ENCODE peak calls at places on chromosomes 12 and 14, in seven cellular contexts. P is GOT3; Z is skeletal muscle cell; W is activated T-helper 1 cell treated with anti-CD3 and anti-CD28 coated beads, Interleukin-12 subunit alpha, Interleukin-12 subunit beta, Interleukin-2, Interleukin-4 antibody, amounts not matched to agents 30 ng/mL and 10 ng/mL and 1 ng/mL, durations not matched to agents 14 hours and 24 hours and 36 hours; O is ascending aorta; Q is hepatocyte; A is DMS153. G is an unnamed sample.

GRCh38 chr14:55103005-55103640 is 25.9 kb upstream of the LGALS3 start:
- DNase-seq in A (peak), Z (peak), W (peak), O (peak), Q (peak), P (no peak), G (no peak)

GRCh38 chr12:116717466-116718457 is 20.1 kb downstream of the SPRING1 start:
- DNase-seq in W (no peak), A (no peak), O (peak), P (no peak), Z (no peak), Q (no peak), G (no peak)

GRCh38 chr12:26121841-26122680 is 2.8 kb downstream of the BHLHE41 start:
- DNase-seq in W (peak), O (no peak), P (no peak), A (no peak), Z (no peak), Q (peak), G (no peak)

GRCh38 chr14:24144451-24144850 is 2.0 kb downstream of the PSME2 start:
- DNase-seq in A (no peak), O (no peak), W (no peak), Q (no peak), P (no peak), Z (no peak), G (no peak)

GRCh38 chr12:31590730-31591307 is at the start of gene DENND5B:
- DNase-seq in A (peak), W (no peak), O (peak), Z (no peak), Q (peak), P (peak), G (peak)

GRCh38 chr14:55077155-55077554 is 25.7 kb downstream of the MAPK1IP1L start:
- DNase-seq in P (no peak), Q (peak), Z (no peak), A (no peak), W (no peak), O (no peak), G (no peak)

GRCh38 chr14:73462078-73462715 is 3.9 kb upstream of the NUMB start:
- DNase-seq in A (peak), Z (no peak), O (peak), Q (peak), P (no peak), W (no peak), G (no peak)

GRCh38 chr14:105196228-105196960 is 15.3 kb upstream of the NUDT14 start:
- DNase-seq in O (no peak), P (no peak), Z (no peak), A (no peak), W (no peak), Q (no peak), G (no peak)

GRCh38 chr12:116594325-116595038 is 35.3 kb downstream of the MAP1LC3B2 start:
- DNase-seq in Q (no peak), W (peak), Z (no peak), A (no peak), O (no peak), P (no peak), G (no peak)

GRCh38 chr12:131345521-131346436 is 365.1 kb upstream of the SFSWAP start:
- DNase-seq in O (no peak), W (no peak), Z (no peak), A (no peak), Q (no peak), P (no peak), G (no peak)